ENCODE peak calls at places on chromosomes 11 and 22, in eight cellular contexts. L is left cardiac atrium; O is NCI-H187 treated with DMSO at 0.1 percent for 48 hours; C is activated T-helper 1 cell treated with anti-CD3 and anti-CD28 coated beads, Interleukin-2, amount 50 U/mL, for 16 hours; T is kidney tubule cell; Q is activated CD4-positive, CD25-positive, alpha-beta regulatory T cell treated with anti-CD3 and anti-CD28 coated beads, Interleukin-2, amount 50 U/mL, for 16 hours; N is midbrain; V is BJ. G is an unnamed sample.
A peak's percentile ranks its signal among the peaks of the same experiment; 100 is the strongest.

GRCh38 chr11:35615911-35616900 is 2.1 kb upstream of the FJX1 start:
- DNase-seq in L (no peak), O (peak; percentile 42), C (no peak), T (peak; percentile 73), Q (no peak), N (peak; percentile 89), V (no peak), G (no peak)

GRCh38 chr11:13152736-13153541 is 124.7 kb upstream of the BMAL1 start:
- DNase-seq in L (no peak), O (no peak), C (no peak), T (peak; percentile 35), Q (no peak), N (peak; percentile 53), V (no peak), G (no peak)

GRCh38 chr11:8071616-8072581 is 9.1 kb upstream of the TUB start:
- DNase-seq in L (no peak), O (no peak), C (no peak), T (no peak), Q (no peak), N (no peak), V (no peak), G (no peak)

GRCh38 chr11:91857194-91857593 is 367.4 kb upstream of the FAT3 start:
- DNase-seq in L (no peak), O (no peak), C (no peak), T (peak; percentile 8), Q (no peak), N (no peak), V (no peak), G (no peak)

GRCh38 chr22:37501610-37502341 is 15.6 kb upstream of the MFNG start:
- DNase-seq in L (peak; percentile 76), O (no peak), C (no peak), T (peak; percentile 97), Q (no peak), N (no peak), V (peak; percentile 65), G (no peak)

GRCh38 chr11:61120865-61121831 is 18.9 kb downstream of the CD5 start:
- DNase-seq in L (peak; percentile 81), O (no peak), C (no peak), T (no peak), Q (no peak), N (no peak), V (no peak), G (no peak)

GRCh38 chr22:32612834-32613233 is 138.2 kb downstream of the FBXO7 start:
- DNase-seq in L (no peak), O (no peak), C (no peak), T (no peak), Q (no peak), N (no peak), V (no peak), G (no peak)

GRCh38 chr11:126834149-126834548 is 166.4 kb downstream of the KIRREL3 start:
- DNase-seq in L (no peak), O (no peak), C (no peak), T (peak; percentile 82), Q (no peak), N (no peak), V (peak; percentile 88), G (no peak)

GRCh38 chr11:2302280-2302843 is 549 bp downstream of the TSPAN32 start:
- DNase-seq in L (no peak), O (no peak), C (no peak), T (no peak), Q (no peak), N (no peak), V (no peak), G (no peak)

GRCh38 chr11:107710301-107710700 is 1.6 kb downstream of the SLN start:
- DNase-seq in L (no peak), O (no peak), C (no peak), T (no peak), Q (no peak), N (no peak), V (no peak), G (no peak)

GRCh38 chr11:563066-563811 is 2.5 kb downstream of the RASSF7 start:
- DNase-seq in L (no peak), O (no peak), C (no peak), T (no peak), Q (no peak), N (no peak), V (no peak), G (no peak)

GRCh38 chr11:55658031-55658573 is 3.9 kb upstream of the OR4C6 start:
- DNase-seq in L (no peak), O (no peak), C (no peak), T (peak; percentile 1), Q (no peak), N (no peak), V (no peak), G (no peak)

GRCh38 chr11:88531776-88532175 is 194.2 kb upstream of the CTSC start:
- DNase-seq in L (no peak), O (no peak), C (no peak), T (no peak), Q (no peak), N (no peak), V (no peak), G (no peak)

GRCh38 chr11:129023968-129024676 is 81.5 kb upstream of the TP53AIP1 start:
- DNase-seq in L (no peak), O (no peak), C (no peak), T (peak; percentile 62), Q (no peak), N (no peak), V (no peak), G (no peak)

GRCh38 chr22:39087881-39088687 is 9.0 kb upstream of the APOBEC3H start:
- DNase-seq in L (peak; percentile 37), O (no peak), C (no peak), T (no peak), Q (no peak), N (peak; percentile 13), V (no peak), G (no peak)

GRCh38 chr11:44865866-44866272 is 84.8 kb downstream of the TP53I11 start:
- DNase-seq in L (peak; percentile 73), O (no peak), C (no peak), T (no peak), Q (no peak), N (no peak), V (no peak), G (no peak)

GRCh38 chr11:6249822-6250555 is 9.6 kb upstream of the CCKBR start:
- DNase-seq in L (peak; percentile 89), O (no peak), C (no peak), T (peak; percentile 68), Q (no peak), N (no peak), V (no peak), G (no peak)

GRCh38 chr11:130121430-130121978 is 38.1 kb upstream of the ST14 start:
- DNase-seq in L (no peak), O (no peak), C (no peak), T (no peak), Q (no peak), N (no peak), V (no peak), G (no peak)

GRCh38 chr22:30837531-30837930 is 131.0 kb downstream of the MORC2 start:
- DNase-seq in L (no peak), O (no peak), C (no peak), T (no peak), Q (no peak), N (peak; percentile 62), V (no peak), G (no peak)

GRCh38 chr11:112459001-112459400 is 198.3 kb upstream of the PLET1 start:
- DNase-seq in L (no peak), O (no peak), C (no peak), T (no peak), Q (no peak), N (no peak), V (no peak), G (no peak)

GRCh38 chr22:19876941-19877625 is 22.4 kb upstream of the GNB1L start:
- DNase-seq in L (peak; percentile 19), O (no peak), C (no peak), T (no peak), Q (no peak), N (no peak), V (no peak), G (no peak)

GRCh38 chr11:115566185-115566765 is 62.1 kb upstream of the CADM1 start:
- DNase-seq in L (no peak), O (no peak), C (no peak), T (no peak), Q (no peak), N (no peak), V (no peak), G (no peak)

GRCh38 chr11:125933030-125933813 is 12.6 kb upstream of the VSIG10L2 start:
- DNase-seq in L (no peak), O (no peak), C (no peak), T (no peak), Q (no peak), N (no peak), V (no peak), G (no peak)

GRCh38 chr22:24190566-24191208 is 9.4 kb downstream of the SUSD2 start:
- DNase-seq in L (no peak), O (no peak), C (no peak), T (no peak), Q (no peak), N (no peak), V (no peak), G (no peak)

GRCh38 chr11:10807629-10808552 is 835 bp downstream of the EIF4G2 start:
- DNase-seq in L (peak; percentile 78), O (no peak), C (peak; percentile 35), T (peak; percentile 67), Q (peak; percentile 6), N (peak; percentile 38), V (no peak), G (no peak)

GRCh38 chr11:96376796-96377195 is 12.9 kb downstream of the CCDC82 start:
- DNase-seq in L (no peak), O (no peak), C (no peak), T (no peak), Q (no peak), N (no peak), V (no peak), G (no peak)

GRCh38 chr11:125117429-125117828 is 6.0 kb upstream of the TMEM218 start:
- DNase-seq in L (no peak), O (no peak), C (no peak), T (no peak), Q (no peak), N (no peak), V (no peak), G (no peak)

GRCh38 chr11:2150206-2150847 is 10.7 kb downstream of the INS start:
- DNase-seq in L (no peak), O (no peak), C (no peak), T (peak; percentile 27), Q (no peak), N (no peak), V (no peak), G (no peak)

GRCh38 chr11:125393331-125393730 is 102.7 kb downstream of the FEZ1 start:
- DNase-seq in L (no peak), O (no peak), C (no peak), T (no peak), Q (no peak), N (no peak), V (no peak), G (no peak)

GRCh38 chr22:42340695-42341383 is 70.4 kb upstream of the TCF20 start:
- DNase-seq in L (no peak), O (no peak), C (no peak), T (no peak), Q (no peak), N (no peak), V (no peak), G (no peak)

GRCh38 chr11:120137611-120138521 is at the start of gene TRIM29:
- DNase-seq in L (no peak), O (no peak), C (no peak), T (peak; percentile 61), Q (no peak), N (no peak), V (no peak), G (no peak)

G was measured in activated naive CD8-positive, alpha-beta T cell treated with anti-CD3 and anti-CD28 coated beads, Interleukin-2, amount 50 U/mL, for 16 hours.